ENCODE peak calls at places on chromosome 3, in nine cellular contexts. One of them, this sample, is unnamed.
A peak's percentile ranks its signal among the peaks of the same experiment; 100 is the strongest.

GRCh38 chr3:43738305-43738704 is 47.6 kb downstream of the ABHD5 start:
- DNase-seq in sigmoid colon: no peak
- DNase-seq in NCI-H510A: no peak
- DNase-seq in DND-41: no peak
- DNase-seq in NCI-H1694 treated with DMSO at 0.1 percent for 48 hours: no peak
- DNase-seq in natural killer cell: no peak
- DNase-seq in activated CD4-positive, alpha-beta T cell treated with anti-CD3 and anti-CD28 coated beads, Interleukin-2, amount 10 ng/mL, durations not matched to agents 24 days and 14 days: no peak
- DNase-seq in T-helper 9 cell: no peak
- DNase-seq in adrenal gland: no peak
- DNase-seq in this sample: no peak

GRCh38 chr3:187286467-187287059 is 5.0 kb downstream of the MASP1 start:
- DNase-seq in sigmoid colon: no peak
- DNase-seq in NCI-H510A: no peak
- DNase-seq in DND-41: no peak
- DNase-seq in NCI-H1694 treated with DMSO at 0.1 percent for 48 hours: no peak
- DNase-seq in natural killer cell: no peak
- DNase-seq in activated CD4-positive, alpha-beta T cell treated with anti-CD3 and anti-CD28 coated beads, Interleukin-2, amount 10 ng/mL, durations not matched to agents 24 days and 14 days: no peak
- DNase-seq in T-helper 9 cell: no peak
- DNase-seq in adrenal gland: no peak
- DNase-seq in this sample: peak; percentile 57

GRCh38 chr3:15660055-15660940 is 58.8 kb downstream of the BTD start:
- DNase-seq in sigmoid colon: no peak
- DNase-seq in NCI-H510A: no peak
- DNase-seq in DND-41: no peak
- DNase-seq in NCI-H1694 treated with DMSO at 0.1 percent for 48 hours: no peak
- DNase-seq in natural killer cell: no peak
- DNase-seq in activated CD4-positive, alpha-beta T cell treated with anti-CD3 and anti-CD28 coated beads, Interleukin-2, amount 10 ng/mL, durations not matched to agents 24 days and 14 days: no peak
- DNase-seq in T-helper 9 cell: no peak
- DNase-seq in adrenal gland: no peak
- DNase-seq in this sample: no peak

GRCh38 chr3:108171095-108171494 is 51.1 kb downstream of the IFT57 start:
- DNase-seq in sigmoid colon: no peak
- DNase-seq in NCI-H510A: no peak
- DNase-seq in DND-41: no peak
- DNase-seq in NCI-H1694 treated with DMSO at 0.1 percent for 48 hours: no peak
- DNase-seq in natural killer cell: no peak
- DNase-seq in activated CD4-positive, alpha-beta T cell treated with anti-CD3 and anti-CD28 coated beads, Interleukin-2, amount 10 ng/mL, durations not matched to agents 24 days and 14 days: no peak
- DNase-seq in T-helper 9 cell: no peak
- DNase-seq in adrenal gland: no peak
- DNase-seq in this sample: no peak

GRCh38 chr3:186534113-186534669 is 10.0 kb downstream of the CRYGS start:
- DNase-seq in sigmoid colon: no peak
- DNase-seq in NCI-H510A: no peak
- DNase-seq in DND-41: no peak
- DNase-seq in NCI-H1694 treated with DMSO at 0.1 percent for 48 hours: no peak
- DNase-seq in natural killer cell: no peak
- DNase-seq in activated CD4-positive, alpha-beta T cell treated with anti-CD3 and anti-CD28 coated beads, Interleukin-2, amount 10 ng/mL, durations not matched to agents 24 days and 14 days: peak; percentile 85
- DNase-seq in T-helper 9 cell: peak; percentile 15
- DNase-seq in adrenal gland: no peak
- DNase-seq in this sample: no peak

GRCh38 chr3:42547401-42547945 is 34.3 kb downstream of the SEC22C start:
- DNase-seq in sigmoid colon: peak; percentile 78
- DNase-seq in NCI-H510A: peak; percentile 32
- DNase-seq in DND-41: peak; percentile 56
- DNase-seq in NCI-H1694 treated with DMSO at 0.1 percent for 48 hours: peak; percentile 0
- DNase-seq in natural killer cell: peak; percentile 57
- DNase-seq in activated CD4-positive, alpha-beta T cell treated with anti-CD3 and anti-CD28 coated beads, Interleukin-2, amount 10 ng/mL, durations not matched to agents 24 days and 14 days: peak; percentile 89
- DNase-seq in T-helper 9 cell: peak; percentile 66
- DNase-seq in adrenal gland: peak; percentile 54
- DNase-seq in this sample: peak; percentile 58

GRCh38 chr3:56796202-56796601 is 5.5 kb downstream of the ARHGEF3 start:
- DNase-seq in sigmoid colon: peak; percentile 3
- DNase-seq in NCI-H510A: no peak
- DNase-seq in DND-41: no peak
- DNase-seq in NCI-H1694 treated with DMSO at 0.1 percent for 48 hours: no peak
- DNase-seq in natural killer cell: no peak
- DNase-seq in activated CD4-positive, alpha-beta T cell treated with anti-CD3 and anti-CD28 coated beads, Interleukin-2, amount 10 ng/mL, durations not matched to agents 24 days and 14 days: no peak
- DNase-seq in T-helper 9 cell: no peak
- DNase-seq in adrenal gland: peak; percentile 66
- DNase-seq in this sample: peak; percentile 69

GRCh38 chr3:188051801-188052228 is 102.1 kb upstream of the LPP start:
- DNase-seq in sigmoid colon: peak; percentile 91
- DNase-seq in NCI-H510A: no peak
- DNase-seq in DND-41: no peak
- DNase-seq in NCI-H1694 treated with DMSO at 0.1 percent for 48 hours: no peak
- DNase-seq in natural killer cell: no peak
- DNase-seq in activated CD4-positive, alpha-beta T cell treated with anti-CD3 and anti-CD28 coated beads, Interleukin-2, amount 10 ng/mL, durations not matched to agents 24 days and 14 days: no peak
- DNase-seq in T-helper 9 cell: no peak
- DNase-seq in adrenal gland: peak; percentile 83
- DNase-seq in this sample: peak; percentile 54

GRCh38 chr3:11629716-11630115 is 14.0 kb downstream of the VGLL4 start:
- DNase-seq in sigmoid colon: no peak
- DNase-seq in NCI-H510A: no peak
- DNase-seq in DND-41: no peak
- DNase-seq in NCI-H1694 treated with DMSO at 0.1 percent for 48 hours: no peak
- DNase-seq in natural killer cell: no peak
- DNase-seq in activated CD4-positive, alpha-beta T cell treated with anti-CD3 and anti-CD28 coated beads, Interleukin-2, amount 10 ng/mL, durations not matched to agents 24 days and 14 days: no peak
- DNase-seq in T-helper 9 cell: no peak
- DNase-seq in adrenal gland: no peak
- DNase-seq in this sample: no peak